ENCODE peak calls at places on chromosomes 7 and 10, in four cellular contexts. T is naive thymus-derived CD8-positive, alpha-beta T cell; E is activated naive CD4-positive, alpha-beta T cell; M is spleen. P is an unnamed sample.

GRCh38 chr10:4028027-4028471 is 243.0 kb upstream of the KLF6 start:
- DNase-seq in T (no peak), E (no peak), M (no peak), P (no peak)

GRCh38 chr7:121545418-121545817 is 149.3 kb upstream of the FAM3C start:
- DNase-seq in T (no peak), E (no peak), M (no peak), P (no peak)

GRCh38 chr10:93313798-93314197 is 168.3 kb downstream of the MYOF start:
- DNase-seq in T (no peak), E (no peak), M (no peak), P (no peak)

GRCh38 chr7:16962986-16963385 is 81.2 kb upstream of the AGR3 start:
- DNase-seq in T (no peak), E (no peak), M (no peak), P (no peak)

GRCh38 chr10:59388577-59388976 is 26.2 kb upstream of the FAM13C start:
- DNase-seq in T (no peak), E (no peak), M (no peak), P (no peak)

GRCh38 chr7:24457215-24457549 is 116.1 kb upstream of the PALS2 start:
- DNase-seq in T (no peak), E (no peak), M (no peak), P (no peak)

GRCh38 chr7:121395494-121395960 is 581 bp downstream of the FAM3C start:
- DNase-seq in T (peak; percentile 59), E (peak; percentile 31), M (peak; percentile 91), P (peak; percentile 14)

GRCh38 chr10:14953452-14954000 is 370 bp downstream of the DCLRE1C start:
- DNase-seq in T (no peak), E (no peak), M (peak; percentile 94), P (no peak)

GRCh38 chr7:101315336-101315735 is 6.3 kb downstream of the IFT22 start:
- DNase-seq in T (peak; percentile 49), E (peak; percentile 6), M (no peak), P (no peak)

GRCh38 chr7:155173905-155174304 is 103.8 kb downstream of the HTR5A start:
- DNase-seq in T (no peak), E (no peak), M (no peak), P (peak; percentile 11)

GRCh38 chr10:84415539-84416244 is 87.3 kb downstream of the CCSER2 start:
- DNase-seq in T (no peak), E (no peak), M (no peak), P (no peak)

GRCh38 chr7:113247198-113247597 is 128.8 kb upstream of the SMIM30 start:
- DNase-seq in T (no peak), E (no peak), M (no peak), P (no peak)

GRCh38 chr7:91787923-91788322 is 92.6 kb downstream of the MTERF1 start:
- DNase-seq in T (no peak), E (no peak), M (no peak), P (no peak)

GRCh38 chr10:93039721-93040120 is 20.9 kb upstream of the CYP26C1 start:
- DNase-seq in T (no peak), E (no peak), M (no peak), P (no peak)

GRCh38 chr10:58642283-58642682 is 129.6 kb downstream of the BICC1 start:
- DNase-seq in T (no peak), E (no peak), M (no peak), P (no peak)

GRCh38 chr7:132469264-132469663 is 107.0 kb downstream of the PLXNA4 start:
- DNase-seq in T (no peak), E (no peak), M (no peak), P (no peak)

GRCh38 chr10:70850097-70850496 is 34.3 kb downstream of the SGPL1 start:
- DNase-seq in T (no peak), E (no peak), M (no peak), P (no peak)

GRCh38 chr10:69473304-69473985 is 22.2 kb downstream of the TSPAN15 start:
- DNase-seq in T (no peak), E (no peak), M (no peak), P (no peak)

GRCh38 chr7:143304938-143305337 is 11.0 kb upstream of the CLCN1 start:
- DNase-seq in T (no peak), E (no peak), M (no peak), P (no peak)

GRCh38 chr10:69632516-69633199 is 2.6 kb downstream of the FAM241B start:
- DNase-seq in T (no peak), E (no peak), M (peak; percentile 61), P (no peak)

GRCh38 chr10:113751116-113751728 is at the start of gene PLEKHS1:
- DNase-seq in T (no peak), E (no peak), M (no peak), P (no peak)

GRCh38 chr7:21426286-21426957 is 1.5 kb upstream of the SP4 start:
- DNase-seq in T (peak; percentile 4), E (no peak), M (no peak), P (no peak)

GRCh38 chr7:47576031-47576908 is 5.6 kb downstream of the TNS3 start:
- DNase-seq in T (no peak), E (no peak), M (no peak), P (no peak)

GRCh38 chr10:4514445-4515108 is 311.4 kb upstream of the AKR1E2 start:
- DNase-seq in T (no peak), E (no peak), M (no peak), P (no peak)

GRCh38 chr7:16078076-16078952 is 343.0 kb downstream of the CRPPA start:
- DNase-seq in T (peak; percentile 32), E (no peak), M (no peak), P (peak; percentile 0)

GRCh38 chr7:596819-597182 is 77.2 kb upstream of the PDGFA start:
- DNase-seq in T (no peak), E (no peak), M (no peak), P (no peak)

GRCh38 chr10:32239770-32240169 is 107.2 kb downstream of the EPC1 start:
- DNase-seq in T (no peak), E (no peak), M (no peak), P (no peak)

GRCh38 chr7:100373261-100373831 is at the start of gene PILRA:
- DNase-seq in T (no peak), E (no peak), M (peak; percentile 87), P (no peak)

GRCh38 chr7:51256244-51256781 is 60.3 kb downstream of the COBL start:
- DNase-seq in T (no peak), E (no peak), M (no peak), P (no peak)

GRCh38 chr7:112442210-112442609 is 8.1 kb upstream of the IFRD1 start:
- DNase-seq in T (no peak), E (no peak), M (no peak), P (no peak)

GRCh38 chr10:14601872-14602725 is 172.6 kb downstream of the FAM107B start:
- DNase-seq in T (peak; percentile 41), E (peak; percentile 15), M (peak; percentile 87), P (no peak)

GRCh38 chr7:44239361-44239760 is 38.6 kb downstream of the YKT6 start:
- DNase-seq in T (no peak), E (no peak), M (no peak), P (no peak)

GRCh38 chr10:132204078-132204780 is 17.5 kb downstream of the DPYSL4 start:
- DNase-seq in T (no peak), E (no peak), M (peak; percentile 61), P (no peak)

GRCh38 chr7:2468227-2468626 is 8.0 kb downstream of the GRIFIN start:
- DNase-seq in T (no peak), E (no peak), M (no peak), P (no peak)

GRCh38 chr10:125101581-125101980 is 58.8 kb downstream of the CTBP2 start:
- DNase-seq in T (no peak), E (no peak), M (no peak), P (no peak)

GRCh38 chr7:112118581-112119566 is 87.3 kb downstream of the DOCK4 start:
- DNase-seq in T (no peak), E (no peak), M (no peak), P (peak; percentile 73)